ENCODE peak calls at places on chromosomes 4 and X, in eight cellular contexts. A, N, G, B, I, C, K and R are unnamed samples.

GRCh38 chrX:37825225-37825842 is 22.0 kb downstream of the DYNLT3 start:
- ATAC-seq in I (peak; percentile 81), K (peak; percentile 61), C (no peak), A (peak; percentile 77), B (peak; percentile 58), G (peak; percentile 49), N (peak; percentile 81), R (no peak)

GRCh38 chr4:2284934-2285664 is 23.2 kb upstream of the MXD4 start:
- ATAC-seq in C (no peak), I (peak; percentile 26), K (no peak), A (no peak), G (no peak), B (no peak), N (no peak), R (no peak)

GRCh38 chr4:37073226-37073840 is 171.2 kb upstream of the NWD2 start:
- ATAC-seq in B (no peak), C (no peak), G (no peak), K (no peak), I (peak; percentile 88), N (no peak), A (peak; percentile 78), R (no peak)

GRCh38 chrX:49257846-49258748 is 6.4 kb downstream of the FOXP3 start:
- ATAC-seq in A (no peak), N (no peak), B (no peak), C (no peak), G (no peak), I (no peak), K (peak; percentile 76), R (peak; percentile 18)

GRCh38 chrX:118355225-118355920 is 9.5 kb downstream of the WDR44 start:
- ATAC-seq in I (no peak), A (peak; percentile 78), K (no peak), N (no peak), C (no peak), G (no peak), B (no peak), R (peak; percentile 60)

GRCh38 chr4:108149588-108150380 is 18.9 kb downstream of the LEF1 start:
- ATAC-seq in K (no peak), C (no peak), G (no peak), I (no peak), A (no peak), B (no peak), N (no peak), R (peak; percentile 51)

GRCh38 chrX:112738347-112739033 is 58.8 kb upstream of the LHFPL1 start:
- ATAC-seq in K (no peak), N (no peak), I (no peak), A (no peak), B (no peak), G (no peak), C (no peak), R (no peak)

GRCh38 chrX:115602308-115602707 is 41.3 kb downstream of the PLS3 start:
- ATAC-seq in G (no peak), C (no peak), I (no peak), K (no peak), A (no peak), B (no peak), N (peak; percentile 38), R (no peak)

GRCh38 chr4:78602334-78602733 is 50.8 kb downstream of the ANXA3 start:
- ATAC-seq in C (peak; percentile 80), K (no peak), G (peak; percentile 87), A (no peak), B (no peak), I (no peak), N (no peak), R (no peak)

GRCh38 chrX:64204252-64204651 is 1.3 kb downstream of the AMER1 start:
- ATAC-seq in N (no peak), A (no peak), C (peak; percentile 8), I (no peak), G (peak; percentile 1), K (no peak), B (no peak), R (no peak)